ENCODE peak calls at places on chromosomes 4 and X, in ten cellular contexts. One of them, this sample, is unnamed.
A peak's percentile ranks its signal among the peaks of the same experiment; 100 is the strongest.

GRCh38 chr4:67624939-67625338 is 66.4 kb downstream of the STAP1 start:
- DNase-seq in T-helper 17 cell: no peak
- DNase-seq in stimulated activated effector memory CD8-positive, alpha-beta T cell treated with anti-CD3 and anti-CD28 coated beads, Interleukin-12 subunit alpha, Interleukin-12 subunit beta, amount 100 ng/mL, for 72 hours: no peak
- DNase-seq in stimulated activated CD8-positive, alpha-beta memory T cell treated with anti-CD3 and anti-CD28 coated beads, Interleukin-7, amount 100 ng/mL, for 1 hour: no peak
- DNase-seq in iPS-NIHi11: no peak
- DNase-seq in HuH-7.5: no peak
- DNase-seq in globus pallidus: peak; percentile 64
- DNase-seq in T-cell: no peak
- DNase-seq in NCI-H1105: no peak
- DNase-seq in GM12892: no peak
- DNase-seq in this sample: peak; percentile 64

GRCh38 chrX:76148011-76148665 is 24.7 kb upstream of the PBDC1 start:
- DNase-seq in stimulated activated CD8-positive, alpha-beta memory T cell treated with anti-CD3 and anti-CD28 coated beads, Interleukin-7, amount 100 ng/mL, for 1 hour: no peak
- DNase-seq in HuH-7.5: no peak
- DNase-seq in NCI-H1105: no peak
- DNase-seq in T-cell: no peak
- DNase-seq in GM12892: no peak
- DNase-seq in iPS-NIHi11: no peak
- DNase-seq in globus pallidus: peak; percentile 7
- DNase-seq in stimulated activated effector memory CD8-positive, alpha-beta T cell treated with anti-CD3 and anti-CD28 coated beads, Interleukin-12 subunit alpha, Interleukin-12 subunit beta, amount 100 ng/mL, for 72 hours: no peak
- DNase-seq in T-helper 17 cell: no peak
- DNase-seq in this sample: peak; percentile 9

GRCh38 chrX:34956915-34957314 is 14.3 kb downstream of the FAM47B start:
- DNase-seq in iPS-NIHi11: no peak
- DNase-seq in NCI-H1105: no peak
- DNase-seq in stimulated activated effector memory CD8-positive, alpha-beta T cell treated with anti-CD3 and anti-CD28 coated beads, Interleukin-12 subunit alpha, Interleukin-12 subunit beta, amount 100 ng/mL, for 72 hours: no peak
- DNase-seq in globus pallidus: no peak
- DNase-seq in T-helper 17 cell: no peak
- DNase-seq in HuH-7.5: no peak
- DNase-seq in stimulated activated CD8-positive, alpha-beta memory T cell treated with anti-CD3 and anti-CD28 coated beads, Interleukin-7, amount 100 ng/mL, for 1 hour: no peak
- DNase-seq in GM12892: no peak
- DNase-seq in T-cell: no peak
- DNase-seq in this sample: no peak

GRCh38 chr4:67593741-67594175 is 35.2 kb downstream of the STAP1 start:
- DNase-seq in T-helper 17 cell: no peak
- DNase-seq in T-cell: no peak
- DNase-seq in iPS-NIHi11: no peak
- DNase-seq in HuH-7.5: no peak
- DNase-seq in NCI-H1105: no peak
- DNase-seq in globus pallidus: peak; percentile 2
- DNase-seq in GM12892: no peak
- DNase-seq in stimulated activated effector memory CD8-positive, alpha-beta T cell treated with anti-CD3 and anti-CD28 coated beads, Interleukin-12 subunit alpha, Interleukin-12 subunit beta, amount 100 ng/mL, for 72 hours: no peak
- DNase-seq in stimulated activated CD8-positive, alpha-beta memory T cell treated with anti-CD3 and anti-CD28 coated beads, Interleukin-7, amount 100 ng/mL, for 1 hour: no peak
- DNase-seq in this sample: peak; percentile 50

GRCh38 chr4:108751321-108751720 is 11.5 kb downstream of the ETNPPL start:
- DNase-seq in stimulated activated CD8-positive, alpha-beta memory T cell treated with anti-CD3 and anti-CD28 coated beads, Interleukin-7, amount 100 ng/mL, for 1 hour: no peak
- DNase-seq in stimulated activated effector memory CD8-positive, alpha-beta T cell treated with anti-CD3 and anti-CD28 coated beads, Interleukin-12 subunit alpha, Interleukin-12 subunit beta, amount 100 ng/mL, for 72 hours: no peak
- DNase-seq in HuH-7.5: no peak
- DNase-seq in GM12892: no peak
- DNase-seq in iPS-NIHi11: no peak
- DNase-seq in globus pallidus: no peak
- DNase-seq in T-cell: no peak
- DNase-seq in NCI-H1105: no peak
- DNase-seq in T-helper 17 cell: no peak
- DNase-seq in this sample: no peak

GRCh38 chrX:14899607-14900006 is 26.4 kb downstream of the MOSPD2 start:
- DNase-seq in T-helper 17 cell: no peak
- DNase-seq in HuH-7.5: no peak
- DNase-seq in stimulated activated CD8-positive, alpha-beta memory T cell treated with anti-CD3 and anti-CD28 coated beads, Interleukin-7, amount 100 ng/mL, for 1 hour: no peak
- DNase-seq in T-cell: no peak
- DNase-seq in stimulated activated effector memory CD8-positive, alpha-beta T cell treated with anti-CD3 and anti-CD28 coated beads, Interleukin-12 subunit alpha, Interleukin-12 subunit beta, amount 100 ng/mL, for 72 hours: no peak
- DNase-seq in iPS-NIHi11: peak; percentile 6
- DNase-seq in NCI-H1105: no peak
- DNase-seq in globus pallidus: no peak
- DNase-seq in GM12892: no peak
- DNase-seq in this sample: no peak

GRCh38 chr4:180449395-180449956 is 1793.7 kb upstream of the TENM3 start:
- DNase-seq in T-helper 17 cell: no peak
- DNase-seq in stimulated activated CD8-positive, alpha-beta memory T cell treated with anti-CD3 and anti-CD28 coated beads, Interleukin-7, amount 100 ng/mL, for 1 hour: no peak
- DNase-seq in HuH-7.5: no peak
- DNase-seq in T-cell: no peak
- DNase-seq in globus pallidus: peak; percentile 20
- DNase-seq in NCI-H1105: peak; percentile 18
- DNase-seq in iPS-NIHi11: peak; percentile 75
- DNase-seq in stimulated activated effector memory CD8-positive, alpha-beta T cell treated with anti-CD3 and anti-CD28 coated beads, Interleukin-12 subunit alpha, Interleukin-12 subunit beta, amount 100 ng/mL, for 72 hours: no peak
- DNase-seq in GM12892: no peak
- DNase-seq in this sample: peak; percentile 42

GRCh38 chr4:153218961-153219360 is 14.7 kb downstream of the TRIM2 start:
- DNase-seq in T-helper 17 cell: no peak
- DNase-seq in HuH-7.5: no peak
- DNase-seq in T-cell: no peak
- DNase-seq in iPS-NIHi11: no peak
- DNase-seq in stimulated activated CD8-positive, alpha-beta memory T cell treated with anti-CD3 and anti-CD28 coated beads, Interleukin-7, amount 100 ng/mL, for 1 hour: no peak
- DNase-seq in globus pallidus: no peak
- DNase-seq in stimulated activated effector memory CD8-positive, alpha-beta T cell treated with anti-CD3 and anti-CD28 coated beads, Interleukin-12 subunit alpha, Interleukin-12 subunit beta, amount 100 ng/mL, for 72 hours: no peak
- DNase-seq in NCI-H1105: no peak
- DNase-seq in GM12892: no peak
- DNase-seq in this sample: no peak

GRCh38 chr4:123825596-123826291 is 429.1 kb downstream of the SPRY1 start:
- DNase-seq in stimulated activated effector memory CD8-positive, alpha-beta T cell treated with anti-CD3 and anti-CD28 coated beads, Interleukin-12 subunit alpha, Interleukin-12 subunit beta, amount 100 ng/mL, for 72 hours: no peak
- DNase-seq in T-cell: no peak
- DNase-seq in T-helper 17 cell: no peak
- DNase-seq in globus pallidus: no peak
- DNase-seq in HuH-7.5: no peak
- DNase-seq in NCI-H1105: no peak
- DNase-seq in stimulated activated CD8-positive, alpha-beta memory T cell treated with anti-CD3 and anti-CD28 coated beads, Interleukin-7, amount 100 ng/mL, for 1 hour: no peak
- DNase-seq in iPS-NIHi11: no peak
- DNase-seq in GM12892: no peak
- DNase-seq in this sample: no peak

GRCh38 chr4:8110071-8110986 is 48.3 kb downstream of the ABLIM2 start:
- DNase-seq in iPS-NIHi11: peak; percentile 85
- DNase-seq in stimulated activated effector memory CD8-positive, alpha-beta T cell treated with anti-CD3 and anti-CD28 coated beads, Interleukin-12 subunit alpha, Interleukin-12 subunit beta, amount 100 ng/mL, for 72 hours: no peak
- DNase-seq in HuH-7.5: no peak
- DNase-seq in globus pallidus: no peak
- DNase-seq in T-cell: no peak
- DNase-seq in T-helper 17 cell: no peak
- DNase-seq in GM12892: no peak
- DNase-seq in stimulated activated CD8-positive, alpha-beta memory T cell treated with anti-CD3 and anti-CD28 coated beads, Interleukin-7, amount 100 ng/mL, for 1 hour: no peak
- DNase-seq in NCI-H1105: no peak
- DNase-seq in this sample: no peak

GRCh38 chr4:114272226-114272625 is 292.8 kb upstream of the ARSJ start:
- DNase-seq in iPS-NIHi11: no peak
- DNase-seq in T-helper 17 cell: no peak
- DNase-seq in stimulated activated CD8-positive, alpha-beta memory T cell treated with anti-CD3 and anti-CD28 coated beads, Interleukin-7, amount 100 ng/mL, for 1 hour: no peak
- DNase-seq in stimulated activated effector memory CD8-positive, alpha-beta T cell treated with anti-CD3 and anti-CD28 coated beads, Interleukin-12 subunit alpha, Interleukin-12 subunit beta, amount 100 ng/mL, for 72 hours: no peak
- DNase-seq in NCI-H1105: no peak
- DNase-seq in T-cell: no peak
- DNase-seq in globus pallidus: no peak
- DNase-seq in GM12892: no peak
- DNase-seq in HuH-7.5: no peak
- DNase-seq in this sample: no peak

GRCh38 chr4:7640136-7640535 is 205.4 kb upstream of the PSAPL1 start:
- DNase-seq in GM12892: no peak
- DNase-seq in globus pallidus: no peak
- DNase-seq in stimulated activated effector memory CD8-positive, alpha-beta T cell treated with anti-CD3 and anti-CD28 coated beads, Interleukin-12 subunit alpha, Interleukin-12 subunit beta, amount 100 ng/mL, for 72 hours: no peak
- DNase-seq in T-cell: no peak
- DNase-seq in HuH-7.5: no peak
- DNase-seq in T-helper 17 cell: no peak
- DNase-seq in NCI-H1105: no peak
- DNase-seq in stimulated activated CD8-positive, alpha-beta memory T cell treated with anti-CD3 and anti-CD28 coated beads, Interleukin-7, amount 100 ng/mL, for 1 hour: no peak
- DNase-seq in iPS-NIHi11: no peak
- DNase-seq in this sample: no peak

GRCh38 chrX:153781428-153782047 is 697 bp downstream of the SRPK3 start:
- DNase-seq in stimulated activated CD8-positive, alpha-beta memory T cell treated with anti-CD3 and anti-CD28 coated beads, Interleukin-7, amount 100 ng/mL, for 1 hour: no peak
- DNase-seq in GM12892: no peak
- DNase-seq in HuH-7.5: no peak
- DNase-seq in globus pallidus: no peak
- DNase-seq in NCI-H1105: no peak
- DNase-seq in iPS-NIHi11: no peak
- DNase-seq in T-cell: no peak
- DNase-seq in stimulated activated effector memory CD8-positive, alpha-beta T cell treated with anti-CD3 and anti-CD28 coated beads, Interleukin-12 subunit alpha, Interleukin-12 subunit beta, amount 100 ng/mL, for 72 hours: no peak
- DNase-seq in T-helper 17 cell: no peak
- DNase-seq in this sample: no peak

GRCh38 chr4:97910005-97910404 is 233.3 kb downstream of the STPG2 start:
- DNase-seq in HuH-7.5: no peak
- DNase-seq in T-cell: no peak
- DNase-seq in T-helper 17 cell: no peak
- DNase-seq in GM12892: no peak
- DNase-seq in iPS-NIHi11: peak; percentile 55
- DNase-seq in stimulated activated CD8-positive, alpha-beta memory T cell treated with anti-CD3 and anti-CD28 coated beads, Interleukin-7, amount 100 ng/mL, for 1 hour: no peak
- DNase-seq in NCI-H1105: no peak
- DNase-seq in globus pallidus: no peak
- DNase-seq in stimulated activated effector memory CD8-positive, alpha-beta T cell treated with anti-CD3 and anti-CD28 coated beads, Interleukin-12 subunit alpha, Interleukin-12 subunit beta, amount 100 ng/mL, for 72 hours: no peak
- DNase-seq in this sample: no peak

GRCh38 chr4:82770607-82771006 is 28.0 kb downstream of the SCD5 start:
- DNase-seq in globus pallidus: peak; percentile 98
- DNase-seq in stimulated activated CD8-positive, alpha-beta memory T cell treated with anti-CD3 and anti-CD28 coated beads, Interleukin-7, amount 100 ng/mL, for 1 hour: no peak
- DNase-seq in HuH-7.5: no peak
- DNase-seq in T-helper 17 cell: no peak
- DNase-seq in T-cell: no peak
- DNase-seq in GM12892: no peak
- DNase-seq in stimulated activated effector memory CD8-positive, alpha-beta T cell treated with anti-CD3 and anti-CD28 coated beads, Interleukin-12 subunit alpha, Interleukin-12 subunit beta, amount 100 ng/mL, for 72 hours: no peak
- DNase-seq in iPS-NIHi11: no peak
- DNase-seq in NCI-H1105: no peak
- DNase-seq in this sample: peak; percentile 99

GRCh38 chrX:1661048-1661921 is 46.4 kb downstream of the ASMT start:
- DNase-seq in stimulated activated effector memory CD8-positive, alpha-beta T cell treated with anti-CD3 and anti-CD28 coated beads, Interleukin-12 subunit alpha, Interleukin-12 subunit beta, amount 100 ng/mL, for 72 hours: peak; percentile 79
- DNase-seq in T-cell: peak; percentile 53
- DNase-seq in NCI-H1105: no peak
- DNase-seq in stimulated activated CD8-positive, alpha-beta memory T cell treated with anti-CD3 and anti-CD28 coated beads, Interleukin-7, amount 100 ng/mL, for 1 hour: peak; percentile 72
- DNase-seq in HuH-7.5: no peak
- DNase-seq in globus pallidus: peak; percentile 63
- DNase-seq in T-helper 17 cell: peak; percentile 58
- DNase-seq in GM12892: peak; percentile 88
- DNase-seq in iPS-NIHi11: peak; percentile 82
- DNase-seq in this sample: peak; percentile 72

GRCh38 chr4:85790582-85790981 is 315.6 kb downstream of the ARHGAP24 start:
- DNase-seq in stimulated activated effector memory CD8-positive, alpha-beta T cell treated with anti-CD3 and anti-CD28 coated beads, Interleukin-12 subunit alpha, Interleukin-12 subunit beta, amount 100 ng/mL, for 72 hours: no peak
- DNase-seq in T-helper 17 cell: no peak
- DNase-seq in stimulated activated CD8-positive, alpha-beta memory T cell treated with anti-CD3 and anti-CD28 coated beads, Interleukin-7, amount 100 ng/mL, for 1 hour: no peak
- DNase-seq in T-cell: no peak
- DNase-seq in NCI-H1105: no peak
- DNase-seq in globus pallidus: no peak
- DNase-seq in HuH-7.5: no peak
- DNase-seq in GM12892: no peak
- DNase-seq in iPS-NIHi11: no peak
- DNase-seq in this sample: no peak

GRCh38 chrX:136130931-136131843 is 16.1 kb upstream of the FHL1 start:
- DNase-seq in NCI-H1105: no peak
- DNase-seq in stimulated activated CD8-positive, alpha-beta memory T cell treated with anti-CD3 and anti-CD28 coated beads, Interleukin-7, amount 100 ng/mL, for 1 hour: no peak
- DNase-seq in T-helper 17 cell: no peak
- DNase-seq in stimulated activated effector memory CD8-positive, alpha-beta T cell treated with anti-CD3 and anti-CD28 coated beads, Interleukin-12 subunit alpha, Interleukin-12 subunit beta, amount 100 ng/mL, for 72 hours: no peak
- DNase-seq in globus pallidus: no peak
- DNase-seq in GM12892: no peak
- DNase-seq in HuH-7.5: no peak
- DNase-seq in T-cell: no peak
- DNase-seq in iPS-NIHi11: no peak
- DNase-seq in this sample: no peak

GRCh38 chr4:128298852-128299251 is 11.2 kb upstream of the PGRMC2 start:
- DNase-seq in stimulated activated effector memory CD8-positive, alpha-beta T cell treated with anti-CD3 and anti-CD28 coated beads, Interleukin-12 subunit alpha, Interleukin-12 subunit beta, amount 100 ng/mL, for 72 hours: no peak
- DNase-seq in iPS-NIHi11: no peak
- DNase-seq in HuH-7.5: no peak
- DNase-seq in GM12892: no peak
- DNase-seq in globus pallidus: no peak
- DNase-seq in NCI-H1105: no peak
- DNase-seq in T-helper 17 cell: no peak
- DNase-seq in T-cell: no peak
- DNase-seq in stimulated activated CD8-positive, alpha-beta memory T cell treated with anti-CD3 and anti-CD28 coated beads, Interleukin-7, amount 100 ng/mL, for 1 hour: no peak
- DNase-seq in this sample: peak; percentile 14

GRCh38 chr4:145898926-145899531 is 39.6 kb downstream of the ZNF827 start:
- DNase-seq in T-helper 17 cell: no peak
- DNase-seq in iPS-NIHi11: no peak
- DNase-seq in globus pallidus: no peak
- DNase-seq in GM12892: no peak
- DNase-seq in stimulated activated CD8-positive, alpha-beta memory T cell treated with anti-CD3 and anti-CD28 coated beads, Interleukin-7, amount 100 ng/mL, for 1 hour: no peak
- DNase-seq in HuH-7.5: no peak
- DNase-seq in NCI-H1105: no peak
- DNase-seq in T-cell: no peak
- DNase-seq in stimulated activated effector memory CD8-positive, alpha-beta T cell treated with anti-CD3 and anti-CD28 coated beads, Interleukin-12 subunit alpha, Interleukin-12 subunit beta, amount 100 ng/mL, for 72 hours: no peak
- DNase-seq in this sample: no peak

GRCh38 chr4:108954880-108955279 is 192.0 kb upstream of the ETNPPL start:
- DNase-seq in HuH-7.5: no peak
- DNase-seq in stimulated activated effector memory CD8-positive, alpha-beta T cell treated with anti-CD3 and anti-CD28 coated beads, Interleukin-12 subunit alpha, Interleukin-12 subunit beta, amount 100 ng/mL, for 72 hours: no peak
- DNase-seq in GM12892: no peak
- DNase-seq in NCI-H1105: no peak
- DNase-seq in globus pallidus: no peak
- DNase-seq in T-cell: no peak
- DNase-seq in stimulated activated CD8-positive, alpha-beta memory T cell treated with anti-CD3 and anti-CD28 coated beads, Interleukin-7, amount 100 ng/mL, for 1 hour: no peak
- DNase-seq in T-helper 17 cell: no peak
- DNase-seq in iPS-NIHi11: no peak
- DNase-seq in this sample: no peak

GRCh38 chr4:20017035-20017434 is 234.7 kb upstream of the SLIT2 start:
- DNase-seq in GM12892: no peak
- DNase-seq in T-cell: no peak
- DNase-seq in stimulated activated effector memory CD8-positive, alpha-beta T cell treated with anti-CD3 and anti-CD28 coated beads, Interleukin-12 subunit alpha, Interleukin-12 subunit beta, amount 100 ng/mL, for 72 hours: no peak
- DNase-seq in stimulated activated CD8-positive, alpha-beta memory T cell treated with anti-CD3 and anti-CD28 coated beads, Interleukin-7, amount 100 ng/mL, for 1 hour: no peak
- DNase-seq in NCI-H1105: no peak
- DNase-seq in iPS-NIHi11: no peak
- DNase-seq in T-helper 17 cell: no peak
- DNase-seq in HuH-7.5: no peak
- DNase-seq in globus pallidus: no peak
- DNase-seq in this sample: no peak

GRCh38 chrX:73068467-73069364 is 10.6 kb downstream of the PABPC1L2A start:
- DNase-seq in T-cell: no peak
- DNase-seq in stimulated activated CD8-positive, alpha-beta memory T cell treated with anti-CD3 and anti-CD28 coated beads, Interleukin-7, amount 100 ng/mL, for 1 hour: no peak
- DNase-seq in globus pallidus: no peak
- DNase-seq in stimulated activated effector memory CD8-positive, alpha-beta T cell treated with anti-CD3 and anti-CD28 coated beads, Interleukin-12 subunit alpha, Interleukin-12 subunit beta, amount 100 ng/mL, for 72 hours: no peak
- DNase-seq in NCI-H1105: no peak
- DNase-seq in HuH-7.5: no peak
- DNase-seq in GM12892: no peak
- DNase-seq in T-helper 17 cell: no peak
- DNase-seq in iPS-NIHi11: no peak
- DNase-seq in this sample: no peak

GRCh38 chrX:50978920-50979660 is 68.6 kb downstream of the BMP15 start:
- DNase-seq in HuH-7.5: no peak
- DNase-seq in T-cell: no peak
- DNase-seq in NCI-H1105: no peak
- DNase-seq in globus pallidus: no peak
- DNase-seq in GM12892: no peak
- DNase-seq in stimulated activated CD8-positive, alpha-beta memory T cell treated with anti-CD3 and anti-CD28 coated beads, Interleukin-7, amount 100 ng/mL, for 1 hour: no peak
- DNase-seq in stimulated activated effector memory CD8-positive, alpha-beta T cell treated with anti-CD3 and anti-CD28 coated beads, Interleukin-12 subunit alpha, Interleukin-12 subunit beta, amount 100 ng/mL, for 72 hours: no peak
- DNase-seq in iPS-NIHi11: no peak
- DNase-seq in T-helper 17 cell: no peak
- DNase-seq in this sample: no peak

GRCh38 chr4:122224348-122224747 is 72.2 kb downstream of the BLTP1 start:
- DNase-seq in T-cell: peak; percentile 3
- DNase-seq in iPS-NIHi11: peak; percentile 20
- DNase-seq in stimulated activated CD8-positive, alpha-beta memory T cell treated with anti-CD3 and anti-CD28 coated beads, Interleukin-7, amount 100 ng/mL, for 1 hour: no peak
- DNase-seq in stimulated activated effector memory CD8-positive, alpha-beta T cell treated with anti-CD3 and anti-CD28 coated beads, Interleukin-12 subunit alpha, Interleukin-12 subunit beta, amount 100 ng/mL, for 72 hours: no peak
- DNase-seq in GM12892: no peak
- DNase-seq in globus pallidus: no peak
- DNase-seq in HuH-7.5: no peak
- DNase-seq in NCI-H1105: no peak
- DNase-seq in T-helper 17 cell: no peak
- DNase-seq in this sample: no peak

GRCh38 chr4:186144180-186144579 is 39.7 kb downstream of the FAM149A start:
- DNase-seq in globus pallidus: no peak
- DNase-seq in stimulated activated effector memory CD8-positive, alpha-beta T cell treated with anti-CD3 and anti-CD28 coated beads, Interleukin-12 subunit alpha, Interleukin-12 subunit beta, amount 100 ng/mL, for 72 hours: no peak
- DNase-seq in HuH-7.5: peak; percentile 22
- DNase-seq in GM12892: no peak
- DNase-seq in NCI-H1105: no peak
- DNase-seq in T-cell: no peak
- DNase-seq in stimulated activated CD8-positive, alpha-beta memory T cell treated with anti-CD3 and anti-CD28 coated beads, Interleukin-7, amount 100 ng/mL, for 1 hour: no peak
- DNase-seq in T-helper 17 cell: no peak
- DNase-seq in iPS-NIHi11: peak; percentile 38
- DNase-seq in this sample: no peak

GRCh38 chr4:14863420-14864364 is 138.6 kb upstream of the CPEB2 start:
- DNase-seq in stimulated activated CD8-positive, alpha-beta memory T cell treated with anti-CD3 and anti-CD28 coated beads, Interleukin-7, amount 100 ng/mL, for 1 hour: no peak
- DNase-seq in HuH-7.5: no peak
- DNase-seq in NCI-H1105: no peak
- DNase-seq in T-helper 17 cell: no peak
- DNase-seq in GM12892: no peak
- DNase-seq in globus pallidus: no peak
- DNase-seq in T-cell: no peak
- DNase-seq in iPS-NIHi11: no peak
- DNase-seq in stimulated activated effector memory CD8-positive, alpha-beta T cell treated with anti-CD3 and anti-CD28 coated beads, Interleukin-12 subunit alpha, Interleukin-12 subunit beta, amount 100 ng/mL, for 72 hours: no peak
- DNase-seq in this sample: no peak

GRCh38 chr4:72468904-72469502 is 100.0 kb downstream of the ADAMTS3 start:
- DNase-seq in HuH-7.5: no peak
- DNase-seq in T-cell: no peak
- DNase-seq in GM12892: no peak
- DNase-seq in iPS-NIHi11: peak; percentile 6
- DNase-seq in stimulated activated CD8-positive, alpha-beta memory T cell treated with anti-CD3 and anti-CD28 coated beads, Interleukin-7, amount 100 ng/mL, for 1 hour: no peak
- DNase-seq in T-helper 17 cell: no peak
- DNase-seq in globus pallidus: no peak
- DNase-seq in NCI-H1105: no peak
- DNase-seq in stimulated activated effector memory CD8-positive, alpha-beta T cell treated with anti-CD3 and anti-CD28 coated beads, Interleukin-12 subunit alpha, Interleukin-12 subunit beta, amount 100 ng/mL, for 72 hours: no peak
- DNase-seq in this sample: peak; percentile 29